ENCODE peak calls at places on chromosomes 2 and 18, in ten cellular contexts. One of them, this sample, is unnamed.

GRCh38 chr2:44325897-44326296 is 35.4 kb downstream of the PREPL start:
- DNase-seq in mucosa of descending colon: no peak
- DNase-seq in PC-9: no peak
- DNase-seq in uterus: no peak
- DNase-seq in GM12865: no peak
- DNase-seq in tibial artery: no peak
- DNase-seq in BE2C: no peak
- DNase-seq in psoas muscle: no peak
- DNase-seq in HCT116: no peak
- DNase-seq in cardiac muscle cell: no peak
- DNase-seq in this sample: no peak

GRCh38 chr2:237759176-237759575 is 39.4 kb upstream of the RBM44 start:
- DNase-seq in uterus: no peak
- DNase-seq in mucosa of descending colon: no peak
- DNase-seq in PC-9: no peak
- DNase-seq in HCT116: no peak
- DNase-seq in tibial artery: no peak
- DNase-seq in psoas muscle: no peak
- DNase-seq in cardiac muscle cell: no peak
- DNase-seq in BE2C: no peak
- DNase-seq in GM12865: no peak
- DNase-seq in this sample: no peak

GRCh38 chr2:85905891-85906290 is 17.1 kb upstream of the ST3GAL5 start:
- DNase-seq in BE2C: no peak
- DNase-seq in mucosa of descending colon: no peak
- DNase-seq in GM12865: no peak
- DNase-seq in psoas muscle: no peak
- DNase-seq in PC-9: no peak
- DNase-seq in tibial artery: no peak
- DNase-seq in HCT116: no peak
- DNase-seq in cardiac muscle cell: no peak
- DNase-seq in uterus: no peak
- DNase-seq in this sample: no peak

GRCh38 chr2:25735835-25736234 is 62.5 kb upstream of the DTNB start:
- DNase-seq in mucosa of descending colon: no peak
- DNase-seq in HCT116: no peak
- DNase-seq in psoas muscle: no peak
- DNase-seq in uterus: no peak
- DNase-seq in tibial artery: no peak
- DNase-seq in PC-9: no peak
- DNase-seq in GM12865: no peak
- DNase-seq in BE2C: no peak
- DNase-seq in cardiac muscle cell: no peak
- DNase-seq in this sample: no peak

GRCh38 chr2:226474131-226474530 is 325.5 kb downstream of the IRS1 start:
- DNase-seq in PC-9: no peak
- DNase-seq in GM12865: no peak
- DNase-seq in cardiac muscle cell: no peak
- DNase-seq in tibial artery: no peak
- DNase-seq in BE2C: no peak
- DNase-seq in uterus: no peak
- DNase-seq in HCT116: no peak
- DNase-seq in mucosa of descending colon: no peak
- DNase-seq in psoas muscle: no peak
- DNase-seq in this sample: no peak

GRCh38 chr2:119431155-119431975 is at the start of gene TMEM37:
- DNase-seq in uterus: peak
- DNase-seq in GM12865: peak
- DNase-seq in mucosa of descending colon: peak
- DNase-seq in psoas muscle: peak
- DNase-seq in PC-9: peak
- DNase-seq in cardiac muscle cell: peak
- DNase-seq in HCT116: peak
- DNase-seq in BE2C: peak
- DNase-seq in tibial artery: peak
- DNase-seq in this sample: peak

GRCh38 chr2:96817882-96818281 is 1.8 kb downstream of the CNNM3 start:
- DNase-seq in PC-9: no peak
- DNase-seq in cardiac muscle cell: no peak
- DNase-seq in BE2C: no peak
- DNase-seq in mucosa of descending colon: no peak
- DNase-seq in GM12865: no peak
- DNase-seq in psoas muscle: no peak
- DNase-seq in HCT116: no peak
- DNase-seq in tibial artery: no peak
- DNase-seq in uterus: no peak
- DNase-seq in this sample: no peak

GRCh38 chr18:50338122-50338521 is 36.7 kb upstream of the SKA1 start:
- DNase-seq in BE2C: no peak
- DNase-seq in mucosa of descending colon: no peak
- DNase-seq in cardiac muscle cell: no peak
- DNase-seq in HCT116: no peak
- DNase-seq in PC-9: no peak
- DNase-seq in GM12865: no peak
- DNase-seq in tibial artery: no peak
- DNase-seq in psoas muscle: no peak
- DNase-seq in uterus: no peak
- DNase-seq in this sample: no peak

GRCh38 chr2:229033816-229034215 is 237.3 kb downstream of the PID1 start:
- DNase-seq in HCT116: no peak
- DNase-seq in PC-9: no peak
- DNase-seq in uterus: no peak
- DNase-seq in GM12865: no peak
- DNase-seq in cardiac muscle cell: no peak
- DNase-seq in mucosa of descending colon: no peak
- DNase-seq in psoas muscle: no peak
- DNase-seq in tibial artery: no peak
- DNase-seq in BE2C: no peak
- DNase-seq in this sample: no peak

GRCh38 chr18:6509417-6510198 is 94.9 kb upstream of the L3MBTL4 start:
- DNase-seq in HCT116: no peak
- DNase-seq in psoas muscle: no peak
- DNase-seq in uterus: no peak
- DNase-seq in mucosa of descending colon: no peak
- DNase-seq in cardiac muscle cell: no peak
- DNase-seq in BE2C: no peak
- DNase-seq in PC-9: no peak
- DNase-seq in GM12865: peak
- DNase-seq in tibial artery: no peak
- DNase-seq in this sample: no peak

GRCh38 chr2:64036343-64036742 is 17.1 kb upstream of the VPS54 start:
- DNase-seq in BE2C: no peak
- DNase-seq in GM12865: peak
- DNase-seq in uterus: no peak
- DNase-seq in mucosa of descending colon: no peak
- DNase-seq in tibial artery: no peak
- DNase-seq in PC-9: no peak
- DNase-seq in psoas muscle: no peak
- DNase-seq in cardiac muscle cell: no peak
- DNase-seq in HCT116: no peak
- DNase-seq in this sample: no peak

DNA sequence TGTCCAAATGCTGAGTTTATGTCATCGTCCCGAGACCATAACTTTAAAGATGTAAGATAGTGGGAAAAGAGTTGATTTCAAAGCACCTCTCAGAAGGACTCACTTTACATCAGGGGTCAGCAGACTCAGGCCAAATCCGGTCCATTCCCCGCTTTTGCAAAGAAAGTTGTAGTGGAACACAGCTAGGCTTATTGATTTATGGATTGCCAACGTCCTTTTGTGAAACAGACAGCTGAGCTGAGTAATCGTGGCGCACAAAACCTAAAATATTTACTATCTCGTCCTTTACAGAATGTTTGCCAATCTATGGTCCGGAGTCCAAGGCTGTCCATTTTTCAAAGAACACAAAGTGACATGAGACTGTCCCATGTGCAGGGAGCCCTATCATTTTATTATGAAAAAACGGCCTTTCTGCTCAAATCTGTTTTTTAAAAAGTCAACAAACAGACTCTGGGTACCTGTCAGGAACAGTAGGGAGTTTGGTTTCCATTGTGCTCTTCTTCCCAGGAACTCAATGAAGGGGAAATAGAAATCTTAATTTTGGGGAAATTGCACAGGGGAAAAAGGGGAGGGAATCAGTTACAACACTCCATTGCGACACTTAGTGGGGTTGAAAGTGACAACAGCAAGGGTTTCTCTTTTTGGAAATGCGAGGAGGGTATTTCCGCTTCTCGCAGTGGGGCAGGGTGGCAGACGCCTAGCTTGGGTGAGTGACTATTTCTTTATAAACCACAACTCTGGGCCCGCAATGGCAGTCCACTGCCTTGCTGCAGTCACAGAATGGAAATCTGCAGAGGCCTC is at the start of gene IL1RN:
- DNase-seq in psoas muscle: peak
- DNase-seq in mucosa of descending colon: no peak
- DNase-seq in uterus: no peak
- DNase-seq in tibial artery: no peak
- DNase-seq in cardiac muscle cell: no peak
- DNase-seq in PC-9: no peak
- DNase-seq in GM12865: no peak
- DNase-seq in BE2C: no peak
- DNase-seq in HCT116: no peak
- DNase-seq in this sample: no peak
- TF ChIP-seq CTCF in psoas muscle: no peak
- TF ChIP-seq CTCF in mucosa of descending colon: no peak
- TF ChIP-seq CTCF in uterus: no peak
- TF ChIP-seq CTCF in tibial artery: no peak
- TF ChIP-seq CTCF in cardiac muscle cell: no peak
- TF ChIP-seq CTCF in PC-9: no peak
- TF ChIP-seq CTCF in GM12865: no peak
- TF ChIP-seq CTCF in BE2C: no peak
- TF ChIP-seq CTCF in HCT116: no peak
- TF ChIP-seq CTCF in this sample: no peak

DNA sequence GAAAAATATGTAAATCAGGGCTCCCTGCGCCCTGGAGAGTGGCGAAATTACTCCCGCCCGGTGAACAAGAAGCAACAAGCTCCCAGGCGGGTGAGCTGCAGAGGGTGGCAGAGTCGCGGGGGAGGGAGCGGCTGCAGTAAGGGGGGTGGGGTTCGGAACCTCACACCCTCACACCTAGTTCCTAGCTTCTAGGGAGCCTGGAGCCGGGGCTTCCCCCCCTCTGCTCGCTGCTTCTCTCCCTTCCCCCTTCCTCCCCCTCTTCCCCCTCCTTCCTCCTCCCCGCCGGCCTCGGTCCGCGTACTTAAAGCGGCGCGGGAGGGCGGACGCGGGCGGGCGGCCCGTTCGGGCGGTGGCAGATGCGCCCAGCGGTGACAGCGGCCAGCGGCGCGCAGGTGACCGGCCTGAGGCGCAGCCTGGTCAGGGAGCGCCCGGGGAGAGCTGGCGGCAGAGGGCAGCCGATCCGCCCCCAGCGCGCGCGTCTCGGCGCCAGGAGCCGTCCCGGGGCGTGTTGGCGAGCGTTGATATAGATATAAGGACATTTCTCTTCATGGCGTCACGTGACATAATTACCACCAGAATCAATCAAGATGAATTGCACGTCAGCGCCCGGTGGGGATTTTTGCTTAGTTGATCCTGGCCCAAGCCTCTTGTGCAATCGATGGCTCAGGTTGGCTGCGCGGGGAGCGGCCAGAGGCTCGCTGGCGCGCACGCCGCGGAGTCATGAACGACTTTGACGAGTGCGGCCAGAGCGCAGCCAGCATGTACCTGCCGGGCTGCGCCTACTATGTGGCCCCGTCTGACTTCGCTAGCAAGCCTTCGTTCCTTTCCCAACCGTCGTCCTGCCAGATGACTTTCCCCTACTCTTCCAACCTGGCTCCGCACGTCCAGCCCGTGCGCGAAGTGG is at the start of gene HOXD11:
- DNase-seq in psoas muscle: no peak
- DNase-seq in tibial artery: no peak
- DNase-seq in PC-9: no peak
- DNase-seq in BE2C: no peak
- DNase-seq in HCT116: no peak
- DNase-seq in uterus: peak
- DNase-seq in cardiac muscle cell: no peak
- DNase-seq in GM12865: no peak
- DNase-seq in mucosa of descending colon: peak
- DNase-seq in this sample: no peak
- H3K4me3 ChIP-seq in psoas muscle: peak
- H3K4me3 ChIP-seq in tibial artery: peak
- H3K4me3 ChIP-seq in PC-9: no peak
- H3K4me3 ChIP-seq in BE2C: peak
- H3K4me3 ChIP-seq in HCT116: peak
- H3K4me3 ChIP-seq in uterus: peak
- H3K4me3 ChIP-seq in cardiac muscle cell: peak
- H3K4me3 ChIP-seq in GM12865: no peak
- H3K4me3 ChIP-seq in mucosa of descending colon: no peak
- H3K4me3 ChIP-seq in this sample: no peak

GRCh38 chr2:191245046-191245868 is at the start of gene MYO1B:
- DNase-seq in HCT116: peak
- DNase-seq in mucosa of descending colon: peak
- DNase-seq in BE2C: peak
- DNase-seq in psoas muscle: peak
- DNase-seq in GM12865: peak
- DNase-seq in uterus: peak
- DNase-seq in PC-9: peak
- DNase-seq in tibial artery: peak
- DNase-seq in cardiac muscle cell: peak
- DNase-seq in this sample: no peak
- TF ChIP-seq CTCF in HCT116: peak
- TF ChIP-seq CTCF in mucosa of descending colon: peak
- TF ChIP-seq CTCF in BE2C: peak
- TF ChIP-seq CTCF in psoas muscle: peak
- TF ChIP-seq CTCF in GM12865: no peak
- TF ChIP-seq CTCF in uterus: peak
- TF ChIP-seq CTCF in PC-9: peak
- TF ChIP-seq CTCF in tibial artery: peak
- TF ChIP-seq CTCF in cardiac muscle cell: peak
- TF ChIP-seq CTCF in this sample: peak

DNA sequence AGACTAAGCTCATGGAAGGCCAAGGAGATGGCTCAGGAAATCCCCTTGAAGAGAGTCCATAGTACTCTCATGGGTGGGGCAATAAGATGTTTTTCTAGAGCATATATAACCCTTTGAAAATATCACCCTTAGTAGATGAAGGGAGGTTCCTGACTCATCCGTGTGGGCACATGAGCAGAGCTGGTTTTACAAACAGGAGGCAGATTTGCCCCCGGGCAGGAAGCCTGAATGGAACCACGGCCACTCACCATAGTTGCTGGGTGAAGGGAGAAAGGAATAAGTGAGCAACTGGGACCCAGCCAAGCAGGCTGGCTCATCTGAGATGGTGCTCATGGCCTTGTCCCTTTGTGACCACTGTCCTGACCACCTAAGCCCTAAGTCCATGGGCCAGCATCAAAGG is 29.0 kb upstream of the MAPRE3 start:
- DNase-seq in cardiac muscle cell: no peak
- DNase-seq in PC-9: peak
- DNase-seq in tibial artery: no peak
- DNase-seq in psoas muscle: no peak
- DNase-seq in uterus: no peak
- DNase-seq in BE2C: peak
- DNase-seq in GM12865: no peak
- DNase-seq in HCT116: no peak
- DNase-seq in mucosa of descending colon: no peak
- DNase-seq in this sample: no peak
- H3K4me3 ChIP-seq in cardiac muscle cell: no peak
- H3K4me3 ChIP-seq in PC-9: no peak
- H3K4me3 ChIP-seq in tibial artery: no peak
- H3K4me3 ChIP-seq in psoas muscle: no peak
- H3K4me3 ChIP-seq in uterus: no peak
- H3K4me3 ChIP-seq in BE2C: no peak
- H3K4me3 ChIP-seq in GM12865: no peak
- H3K4me3 ChIP-seq in HCT116: no peak
- H3K4me3 ChIP-seq in mucosa of descending colon: no peak
- H3K4me3 ChIP-seq in this sample: no peak

This sample was measured in GM12864.